ENCODE peak calls at places on chromosomes 2 and 18, in seven cellular contexts. X is IMR-90, P is H1, U is H9, L is neuronal stem cell, G is trophoblast cell, D is mesenchymal stem cell. K is an unnamed sample.

GRCh38 chr2:42854207-42854818 is 61.9 kb upstream of the HAAO start:
- DNase-seq in L (no peak), P (no peak), X (peak; percentile 23), D (peak; percentile 50), U (no peak), G (peak; percentile 26), K (peak; percentile 35)

GRCh38 chr18:44111337-44111736 is 569.4 kb upstream of the SETBP1 start:
- DNase-seq in P (no peak), X (no peak), L (no peak), G (no peak), D (no peak), U (no peak), K (no peak)

GRCh38 chr2:25323042-25323514 is 18.6 kb downstream of the DNMT3A start:
- DNase-seq in L (no peak), P (peak; percentile 39), D (peak; percentile 54), X (peak; percentile 45), U (peak; percentile 85), G (peak; percentile 27), K (peak; percentile 88)

GRCh38 chr2:200439981-200440380 is 69.9 kb downstream of the KCTD18 start:
- DNase-seq in P (no peak), G (no peak), D (no peak), U (no peak), L (no peak), X (no peak), K (no peak)

GRCh38 chr2:23926289-23926749 is 604 bp downstream of the ATAD2B start:
- DNase-seq in P (no peak), D (no peak), L (peak; percentile 47), G (peak; percentile 53), U (peak; percentile 46), X (no peak), K (peak; percentile 65)

GRCh38 chr2:238158018-238158806 is 558 bp upstream of the ERFE start:
- DNase-seq in U (no peak), D (no peak), L (no peak), G (no peak), X (no peak), P (no peak), K (no peak)

GRCh38 chr2:240922982-240923537 is 16.9 kb downstream of the CROCC2 start:
- DNase-seq in L (no peak), G (no peak), P (no peak), U (peak; percentile 19), D (no peak), X (no peak), K (no peak)

GRCh38 chr2:42092084-42092996 is 44.5 kb downstream of the PKDCC start:
- DNase-seq in P (no peak), U (no peak), D (peak; percentile 40), G (peak; percentile 92), X (no peak), L (no peak), K (peak; percentile 46)

GRCh38 chr2:152549428-152549827 is 167.8 kb downstream of the PRPF40A start:
- DNase-seq in U (no peak), L (no peak), G (no peak), P (no peak), X (peak; percentile 33), D (no peak), K (no peak)

GRCh38 chr2:45233301-45233700 is 224.0 kb upstream of the SIX2 start:
- DNase-seq in L (no peak), P (no peak), U (no peak), D (no peak), X (no peak), G (no peak), K (no peak)

GRCh38 chr18:77205769-77206168 is 43.9 kb upstream of the GALR1 start:
- DNase-seq in D (no peak), P (no peak), X (no peak), U (no peak), L (no peak), G (no peak), K (no peak)

GRCh38 chr18:74493689-74494088 is 2.5 kb upstream of the CNDP2 start:
- DNase-seq in U (peak; percentile 65), X (peak; percentile 55), G (peak; percentile 62), L (peak; percentile 47), D (peak; percentile 65), P (no peak), K (peak; percentile 82)

GRCh38 chr2:179049546-179050311 is at the start of gene CCDC141:
- DNase-seq in G (peak; percentile 81), D (peak; percentile 59), P (no peak), U (no peak), X (no peak), L (no peak), K (peak; percentile 84)

GRCh38 chr2:39409697-39410389 is 27.2 kb downstream of the MAP4K3 start:
- DNase-seq in P (no peak), L (no peak), D (no peak), G (peak; percentile 49), U (no peak), X (peak; percentile 15), K (no peak)

GRCh38 chr18:39721712-39722111 is 2156.1 kb upstream of the CELF4 start:
- DNase-seq in G (no peak), X (peak; percentile 58), P (no peak), D (no peak), L (no peak), U (no peak), K (no peak)

GRCh38 chr2:38217401-38218188 is 141.6 kb upstream of the CYP1B1 start:
- DNase-seq in U (no peak), G (no peak), L (no peak), D (no peak), X (no peak), P (no peak), K (no peak)

GRCh38 chr18:29652797-29653196 is 1389.7 kb downstream of the DSC3 start:
- DNase-seq in G (no peak), X (no peak), L (no peak), D (no peak), P (no peak), U (no peak), K (peak; percentile 6)

GRCh38 chr2:156253765-156254164 is 78.8 kb downstream of the NR4A2 start:
- DNase-seq in G (no peak), X (no peak), P (no peak), U (no peak), D (no peak), L (no peak), K (no peak)

GRCh38 chr2:105797298-105797819 is 52.6 kb downstream of the NCK2 start:
- DNase-seq in D (peak; percentile 88), L (no peak), X (peak; percentile 48), U (no peak), G (no peak), P (no peak), K (peak; percentile 72)

GRCh38 chr2:8543065-8543411 is 138.8 kb upstream of the ID2 start:
- DNase-seq in G (no peak), U (peak; percentile 27), P (no peak), D (no peak), X (no peak), L (no peak), K (no peak)

GRCh38 chr2:168156661-168157060 is 90.7 kb downstream of the STK39 start:
- DNase-seq in L (no peak), X (peak; percentile 48), P (no peak), D (peak; percentile 25), G (no peak), U (no peak), K (peak; percentile 54)

GRCh38 chr18:25425030-25425429 is 73.1 kb upstream of the ZNF521 start:
- DNase-seq in D (peak; percentile 17), X (peak; percentile 4), P (no peak), L (no peak), U (no peak), G (no peak), K (no peak)

GRCh38 chr2:77588438-77588837 is 66.3 kb upstream of the LRRTM4 start:
- DNase-seq in U (no peak), X (no peak), P (no peak), L (no peak), D (no peak), G (no peak), K (no peak)
- H3K23ac ChIP-seq in U (no peak overlapping the region), X (no peak overlapping the region), P (no peak overlapping the region), L (no peak overlapping the region), D (no peak overlapping the region), G (no peak overlapping the region), K (no peak overlapping the region)

GRCh38 chr18:59070181-59070912 is 69.3 kb upstream of the SEC11C start:
- DNase-seq in U (peak; percentile 89), G (peak; percentile 91), X (peak; percentile 69), L (peak; percentile 81), D (peak; percentile 82), P (peak; percentile 56), K (peak; percentile 93)
- H3K23ac ChIP-seq in U (no peak overlapping the region), G (no peak overlapping the region), X (no peak overlapping the region), L (no peak overlapping the region), D (no peak overlapping the region), P (no peak overlapping the region), K (no peak overlapping the region)

DNA sequence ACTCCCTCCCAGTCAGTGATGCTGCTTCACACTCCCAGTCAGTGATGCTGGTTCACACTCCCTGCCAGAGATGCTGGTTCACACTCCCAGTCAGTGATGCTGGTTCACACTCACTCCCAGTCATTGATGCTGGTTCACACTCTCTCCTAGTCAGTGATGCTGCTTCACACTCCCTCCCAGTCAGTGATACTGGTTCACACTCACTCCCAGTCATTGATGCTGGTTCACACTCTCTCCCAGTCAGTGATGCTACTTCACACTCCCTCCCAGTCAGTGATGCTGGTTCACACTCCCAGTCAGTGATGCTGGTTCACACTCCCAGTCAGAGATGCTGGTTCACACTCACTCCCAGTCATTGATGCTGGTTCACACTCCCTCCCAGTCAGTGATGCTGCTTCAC is 34.3 kb upstream of the KCNG2 start:
- DNase-seq in X (no peak), P (no peak), U (no peak), G (no peak), L (no peak), D (no peak), K (no peak)
- H3K23ac ChIP-seq in X (no peak overlapping the region), P (no peak overlapping the region), U (no peak overlapping the region), G (no peak overlapping the region), L (no peak overlapping the region), D (no peak overlapping the region), K (no peak overlapping the region)

GRCh38 chr18:10042492-10042891 is 128.7 kb downstream of the VAPA start:
- DNase-seq in U (no peak), X (no peak), L (no peak), G (no peak), P (no peak), D (no peak), K (no peak)

GRCh38 chr18:10046178-10046807 is 132.5 kb downstream of the VAPA start:
- DNase-seq in U (no peak), D (no peak), G (no peak), X (no peak), L (no peak), P (no peak), K (no peak)

GRCh38 chr18:10047237-10047636 is 133.4 kb downstream of the VAPA start:
- DNase-seq in X (peak; percentile 95), U (no peak), L (no peak), P (no peak), D (peak; percentile 78), G (no peak), K (no peak)

GRCh38 chr18:10044054-10044453 is 130.2 kb downstream of the VAPA start:
- DNase-seq in U (no peak), L (no peak), X (no peak), P (peak; percentile 21), D (no peak), G (no peak), K (no peak)

GRCh38 chr18:10045296-10045891 is 131.6 kb downstream of the VAPA start:
- DNase-seq in X (no peak), D (no peak), P (no peak), L (no peak), U (no peak), G (no peak), K (no peak)
- H3K23ac ChIP-seq in X (no peak overlapping the region), D (no peak overlapping the region), P (no peak overlapping the region), L (no peak overlapping the region), U (no peak overlapping the region), G (no peak overlapping the region), K (no peak overlapping the region)